ENCODE peak calls at places on chromosomes 12 and 14, in four cellular contexts. One of them, this sample, is unnamed.

GRCh38 chr12:113231275-113232231 is 10.3 kb downstream of the TPCN1 start:
- DNase-seq in RWPE1: peak; percentile 77
- DNase-seq in A549: no peak
- DNase-seq in bronchial epithelial cell: peak; percentile 78
- DNase-seq in this sample: peak; percentile 79

GRCh38 chr14:92287987-92288386 is 35.0 kb upstream of the SLC24A4 start:
- DNase-seq in RWPE1: peak; percentile 13
- DNase-seq in bronchial epithelial cell: no peak
- DNase-seq in A549: no peak
- DNase-seq in this sample: no peak

GRCh38 chr12:62629971-62630739 is 163.5 kb downstream of the MON2 start:
- DNase-seq in RWPE1: no peak
- DNase-seq in A549: no peak
- DNase-seq in bronchial epithelial cell: no peak
- DNase-seq in this sample: no peak

GRCh38 chr12:77087427-77087826 is 22.1 kb upstream of the E2F7 start:
- DNase-seq in A549: no peak
- DNase-seq in RWPE1: no peak
- DNase-seq in bronchial epithelial cell: peak; percentile 88
- DNase-seq in this sample: peak; percentile 78

GRCh38 chr12:113333877-113334785 is 778 bp downstream of the SLC8B1 start:
- DNase-seq in bronchial epithelial cell: peak; percentile 15
- DNase-seq in A549: no peak
- DNase-seq in RWPE1: no peak
- DNase-seq in this sample: peak; percentile 30

GRCh38 chr14:75404843-75405242 is 23.0 kb upstream of the JDP2 start:
- DNase-seq in bronchial epithelial cell: no peak
- DNase-seq in A549: no peak
- DNase-seq in RWPE1: no peak
- DNase-seq in this sample: peak; percentile 27

GRCh38 chr14:81519200-81519998 is 14.3 kb downstream of the SEL1L start:
- DNase-seq in RWPE1: no peak
- DNase-seq in A549: no peak
- DNase-seq in bronchial epithelial cell: no peak
- DNase-seq in this sample: no peak

GRCh38 chr14:54166049-54166950 is 209.7 kb upstream of the BMP4 start:
- DNase-seq in A549: no peak
- DNase-seq in bronchial epithelial cell: no peak
- DNase-seq in RWPE1: no peak
- DNase-seq in this sample: peak; percentile 27

GRCh38 chr12:122158700-122159285 is 15.2 kb downstream of the IL31 start:
- DNase-seq in A549: no peak
- DNase-seq in RWPE1: no peak
- DNase-seq in bronchial epithelial cell: peak; percentile 89
- DNase-seq in this sample: peak; percentile 80

GRCh38 chr12:75658826-75659823 is 147.7 kb upstream of the KRR1 start:
- DNase-seq in bronchial epithelial cell: peak; percentile 90
- DNase-seq in A549: no peak
- DNase-seq in RWPE1: peak; percentile 38
- DNase-seq in this sample: peak; percentile 85

GRCh38 chr14:76050797-76051392 is 65.3 kb downstream of the IFT43 start:
- DNase-seq in RWPE1: peak; percentile 52
- DNase-seq in A549: peak; percentile 55
- DNase-seq in bronchial epithelial cell: peak; percentile 49
- DNase-seq in this sample: peak; percentile 65

GRCh38 chr14:52397844-52398243 is 83.7 kb downstream of the PTGER2 start:
- DNase-seq in bronchial epithelial cell: no peak
- DNase-seq in A549: no peak
- DNase-seq in RWPE1: no peak
- DNase-seq in this sample: no peak

GRCh38 chr12:1796515-1797010 is 23.8 kb upstream of the LRTM2 start:
- DNase-seq in bronchial epithelial cell: no peak
- DNase-seq in RWPE1: no peak
- DNase-seq in A549: no peak
- DNase-seq in this sample: peak; percentile 21

GRCh38 chr12:124713041-124713435 is 145.6 kb upstream of the NCOR2 start:
- DNase-seq in A549: no peak
- DNase-seq in RWPE1: no peak
- DNase-seq in bronchial epithelial cell: peak; percentile 88
- DNase-seq in this sample: peak; percentile 86

GRCh38 chr12:92064420-92064819 is 81.2 kb downstream of the BTG1 start:
- DNase-seq in A549: no peak
- DNase-seq in RWPE1: no peak
- DNase-seq in bronchial epithelial cell: no peak
- DNase-seq in this sample: no peak

GRCh38 chr12:109758406-109759075 is 44.9 kb downstream of the FAM222A start:
- DNase-seq in RWPE1: no peak
- DNase-seq in bronchial epithelial cell: no peak
- DNase-seq in A549: no peak
- DNase-seq in this sample: no peak

GRCh38 chr12:28793767-28794166 is 355.3 kb upstream of the FAR2 start:
- DNase-seq in bronchial epithelial cell: no peak
- DNase-seq in A549: no peak
- DNase-seq in RWPE1: no peak
- DNase-seq in this sample: no peak

GRCh38 chr14:34113051-34113511 is 162.2 kb upstream of the EGLN3 start:
- DNase-seq in A549: peak; percentile 15
- DNase-seq in RWPE1: peak; percentile 74
- DNase-seq in bronchial epithelial cell: peak; percentile 87
- DNase-seq in this sample: peak; percentile 92

GRCh38 chr12:79121486-79121885 is 256.9 kb downstream of the SYT1 start:
- DNase-seq in bronchial epithelial cell: peak; percentile 9
- DNase-seq in A549: peak; percentile 6
- DNase-seq in RWPE1: peak; percentile 16
- DNase-seq in this sample: peak; percentile 24

GRCh38 chr12:52236386-52237050 is 3.5 kb downstream of the KRT7 start:
- DNase-seq in RWPE1: no peak
- DNase-seq in bronchial epithelial cell: no peak
- DNase-seq in A549: no peak
- DNase-seq in this sample: no peak

GRCh38 chr12:52149182-52149641 is 42.6 kb downstream of the KRT80 start:
- DNase-seq in A549: no peak
- DNase-seq in RWPE1: no peak
- DNase-seq in bronchial epithelial cell: no peak
- DNase-seq in this sample: peak; percentile 21

GRCh38 chr14:39219075-39219499 is 14.6 kb upstream of the MIA2 start:
- DNase-seq in RWPE1: no peak
- DNase-seq in bronchial epithelial cell: no peak
- DNase-seq in A549: peak; percentile 15
- DNase-seq in this sample: no peak

GRCh38 chr12:70576341-70577282 is 60.6 kb downstream of the PTPRB start:
- DNase-seq in bronchial epithelial cell: peak; percentile 72
- DNase-seq in A549: peak; percentile 51
- DNase-seq in RWPE1: peak; percentile 61
- DNase-seq in this sample: peak; percentile 81

GRCh38 chr12:116803018-116803736 is 65.1 kb downstream of the RNFT2 start:
- DNase-seq in bronchial epithelial cell: no peak
- DNase-seq in A549: no peak
- DNase-seq in RWPE1: no peak
- DNase-seq in this sample: no peak

GRCh38 chr12:49389092-49389703 is 21.9 kb downstream of the SPATS2 start:
- DNase-seq in A549: no peak
- DNase-seq in bronchial epithelial cell: no peak
- DNase-seq in RWPE1: no peak
- DNase-seq in this sample: no peak
- TF ChIP-seq CTCF in A549: no peak
- TF ChIP-seq CTCF in bronchial epithelial cell: no peak
- TF ChIP-seq CTCF in RWPE1: no peak
- TF ChIP-seq CTCF in this sample: no peak

DNA sequence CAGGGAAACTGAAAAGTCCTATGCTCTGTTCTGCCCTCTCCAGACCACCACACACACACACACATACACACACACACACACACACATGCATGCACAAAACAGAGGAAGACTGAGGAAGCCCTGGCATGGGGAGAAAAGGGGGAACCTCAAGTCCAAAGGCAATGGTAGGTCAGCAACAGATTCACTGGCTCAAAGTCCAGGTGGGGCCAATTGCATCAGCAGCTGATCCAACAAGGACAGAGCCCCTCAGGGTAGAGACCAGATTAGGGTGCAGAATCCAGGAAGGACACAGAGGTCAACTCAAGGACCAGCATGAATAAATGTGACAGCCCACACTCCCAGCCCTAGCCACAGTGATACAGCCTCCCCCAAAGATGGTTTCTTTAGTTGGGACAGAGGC is 425.0 kb upstream of the SOX5 start:
- DNase-seq in RWPE1: no peak
- DNase-seq in A549: no peak
- DNase-seq in bronchial epithelial cell: no peak
- DNase-seq in this sample: no peak
- TF ChIP-seq CTCF in RWPE1: no peak
- TF ChIP-seq CTCF in A549: no peak
- TF ChIP-seq CTCF in bronchial epithelial cell: no peak
- TF ChIP-seq CTCF in this sample: no peak

GRCh38 chr14:37709419-37710195 is 114.2 kb downstream of the TTC6 start:
- DNase-seq in RWPE1: peak; percentile 28
- DNase-seq in bronchial epithelial cell: peak; percentile 45
- DNase-seq in A549: no peak
- DNase-seq in this sample: peak; percentile 30
- TF ChIP-seq CTCF in RWPE1: peak; percentile 33
- TF ChIP-seq CTCF in bronchial epithelial cell: peak; percentile 29
- TF ChIP-seq CTCF in A549: peak; percentile 55
- TF ChIP-seq CTCF in this sample: peak; percentile 51

GRCh38 chr12:3455312-3455711 is 35.7 kb upstream of the PRMT8 start:
- DNase-seq in A549: no peak
- DNase-seq in RWPE1: peak; percentile 69
- DNase-seq in bronchial epithelial cell: peak; percentile 89
- DNase-seq in this sample: peak; percentile 95

GRCh38 chr12:3453947-3454675 is 36.9 kb upstream of the PRMT8 start:
- DNase-seq in RWPE1: peak; percentile 95
- DNase-seq in A549: peak; percentile 10
- DNase-seq in bronchial epithelial cell: peak; percentile 95
- DNase-seq in this sample: peak; percentile 98

GRCh38 chr12:3453266-3453862 is 37.6 kb upstream of the PRMT8 start:
- DNase-seq in RWPE1: no peak
- DNase-seq in A549: no peak
- DNase-seq in bronchial epithelial cell: no peak
- DNase-seq in this sample: no peak

GRCh38 chr12:3454780-3455179 is 36.2 kb upstream of the PRMT8 start:
- DNase-seq in bronchial epithelial cell: no peak
- DNase-seq in A549: no peak
- DNase-seq in RWPE1: no peak
- DNase-seq in this sample: no peak

DNA sequence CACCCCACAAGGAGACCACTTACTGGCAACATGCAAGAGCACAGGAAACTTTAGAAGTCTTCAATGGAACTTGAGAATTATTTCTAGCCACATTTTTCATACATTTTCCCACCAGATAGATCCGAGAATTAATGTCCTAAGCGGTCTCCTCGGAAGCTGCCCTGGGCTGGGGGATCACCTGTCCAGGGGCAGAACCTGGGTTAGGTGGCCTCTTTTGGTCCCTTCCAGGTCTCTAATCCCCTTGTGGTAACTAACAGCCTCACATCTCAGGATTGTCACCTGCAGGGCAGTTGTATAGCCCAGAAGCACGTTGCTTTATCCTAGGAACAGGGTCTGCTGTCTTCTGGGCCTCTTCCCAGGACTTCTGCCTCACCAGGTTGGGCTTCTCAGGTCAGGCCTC is 38.7 kb upstream of the PRMT8 start:
- DNase-seq in RWPE1: no peak
- DNase-seq in A549: no peak
- DNase-seq in bronchial epithelial cell: no peak
- DNase-seq in this sample: no peak
- TF ChIP-seq CTCF in RWPE1: no peak
- TF ChIP-seq CTCF in A549: no peak
- TF ChIP-seq CTCF in bronchial epithelial cell: no peak
- TF ChIP-seq CTCF in this sample: no peak

GRCh38 chr12:95960241-95960640 is 17.1 kb downstream of the AMDHD1 start:
- DNase-seq in A549: no peak
- DNase-seq in RWPE1: no peak
- DNase-seq in bronchial epithelial cell: no peak
- DNase-seq in this sample: no peak

GRCh38 chr12:95955549-95956159 is 12.5 kb downstream of the AMDHD1 start:
- DNase-seq in RWPE1: no peak
- DNase-seq in bronchial epithelial cell: no peak
- DNase-seq in A549: no peak
- DNase-seq in this sample: no peak

GRCh38 chr12:95956557-95957145 is 13.5 kb downstream of the AMDHD1 start:
- DNase-seq in RWPE1: no peak
- DNase-seq in A549: no peak
- DNase-seq in bronchial epithelial cell: no peak
- DNase-seq in this sample: no peak

GRCh38 chr12:95963104-95963503 is 20.0 kb downstream of the AMDHD1 start:
- DNase-seq in RWPE1: no peak
- DNase-seq in bronchial epithelial cell: no peak
- DNase-seq in A549: peak; percentile 10
- DNase-seq in this sample: no peak

GRCh38 chr12:95959107-95959506 is 16.0 kb downstream of the AMDHD1 start:
- DNase-seq in bronchial epithelial cell: no peak
- DNase-seq in A549: peak; percentile 33
- DNase-seq in RWPE1: peak; percentile 9
- DNase-seq in this sample: no peak
- TF ChIP-seq CTCF in bronchial epithelial cell: no peak
- TF ChIP-seq CTCF in A549: peak; percentile 31
- TF ChIP-seq CTCF in RWPE1: no peak
- TF ChIP-seq CTCF in this sample: no peak

This sample was measured in epithelial cell of esophagus.